ENCODE peak calls at places on chromosomes 4 and X, in seven cellular contexts. K is A549, M is HepG2, R is K562, B is SK-N-SH, P is H1, N is GM12878. Y is an unnamed sample.
A peak's percentile ranks its signal among the peaks of the same experiment; 100 is the strongest.

GRCh38 chrX:132266583-132267355 is 47.5 kb upstream of the RAP2C start:
- DNase-seq in K (no peak), M (no peak), R (no peak), B (no peak), P (no peak), N (no peak), Y (peak; percentile 61)

GRCh38 chrX:138150709-138151108 is 560.8 kb downstream of the FGF13 start:
- DNase-seq in K (no peak), M (no peak), R (no peak), B (no peak), P (no peak), N (no peak), Y (no peak)

GRCh38 chrX:67587946-67588624 is 44.3 kb downstream of the AR start:
- DNase-seq in K (no peak), M (no peak), R (no peak), B (no peak), P (no peak), N (no peak), Y (no peak)

GRCh38 chr4:142671516-142671915 is 174.6 kb downstream of the INPP4B start:
- DNase-seq in K (no peak), M (no peak), R (no peak), B (no peak), P (no peak), N (no peak), Y (no peak)

GRCh38 chr4:181911420-181911819 is 331.8 kb upstream of the TENM3 start:
- DNase-seq in K (no peak), M (no peak), R (no peak), B (no peak), P (no peak), N (no peak), Y (peak; percentile 79)

GRCh38 chr4:2830632-2831610 is 12.7 kb upstream of the ADD1 start:
- DNase-seq in K (no peak), M (no peak), R (no peak), B (peak; percentile 15), P (no peak), N (no peak), Y (no peak)

GRCh38 chr4:620851-621261 is 4.5 kb upstream of the PDE6B start:
- DNase-seq in K (no peak), M (no peak), R (no peak), B (no peak), P (no peak), N (no peak), Y (no peak)

GRCh38 chr4:2243682-2244380 is 1.9 kb upstream of the HAUS3 start:
- DNase-seq in K (peak; percentile 15), M (peak; percentile 18), R (no peak), B (peak; percentile 72), P (no peak), N (no peak), Y (peak; percentile 18)

GRCh38 chr4:119020158-119020557 is 115.5 kb upstream of the MYOZ2 start:
- DNase-seq in K (no peak), M (no peak), R (no peak), B (no peak), P (no peak), N (no peak), Y (peak; percentile 80)

GRCh38 chr4:147820975-147821374 is 89.1 kb downstream of the ARHGAP10 start:
- DNase-seq in K (no peak), M (no peak), R (no peak), B (no peak), P (no peak), N (no peak), Y (no peak)
- H3K4me1 ChIP-seq in K (peaks cover 6% of the 10 kb centered on the region), M (no peaks in the 10 kb centered on the region), R (no peaks in the 10 kb centered on the region), B (peaks cover 32% of the 10 kb centered on the region), P (no peaks in the 10 kb centered on the region), N (peaks cover 9% of the 10 kb centered on the region), Y (peaks cover 14% of the 10 kb centered on the region)

GRCh38 chr4:139950568-139950967 is 203.4 kb downstream of the MAML3 start:
- DNase-seq in K (no peak), M (no peak), R (no peak), B (no peak), P (no peak), N (peak; percentile 83), Y (no peak)
- TF ChIP-seq USF2 in K (no peak), M (no peak), R (no peak), B (no peak), P (no peak), N (no peak), Y (no peak)

GRCh38 chr4:155391932-155392331 is 15.2 kb upstream of the MAP9 start:
- DNase-seq in K (no peak), M (no peak), R (no peak), B (no peak), P (no peak), N (no peak), Y (no peak)

GRCh38 chr4:155388162-155388561 is 11.4 kb upstream of the MAP9 start:
- DNase-seq in K (no peak), M (no peak), R (no peak), B (no peak), P (no peak), N (no peak), Y (no peak)

GRCh38 chr4:155392486-155393184 is 15.9 kb upstream of the MAP9 start:
- DNase-seq in K (peak; percentile 33), M (peak; percentile 7), R (no peak), B (no peak), P (no peak), N (no peak), Y (peak; percentile 84)
- H3K4me3 ChIP-seq in K (peak overlapping the region; percentile 22), M (no peak overlapping the region), R (no peak overlapping the region), B (no peak overlapping the region), P (no peak overlapping the region), N (no peak overlapping the region), Y (no peak overlapping the region)

GRCh38 chr4:168643796-168644159 is 146.9 kb downstream of the PALLD start:
- DNase-seq in K (no peak), M (no peak), R (no peak), B (no peak), P (no peak), N (no peak), Y (no peak)
- H3K4me1 ChIP-seq in K (peaks cover 42% of the 10 kb centered on the region), M (no peaks in the 10 kb centered on the region), R (no peaks in the 10 kb centered on the region), B (peaks cover 44% of the 10 kb centered on the region), P (no peaks in the 10 kb centered on the region), N (no peaks in the 10 kb centered on the region), Y (peaks cover 2% of the 10 kb centered on the region)

GRCh38 chr4:114087596-114088230 is 108.3 kb upstream of the ARSJ start:
- DNase-seq in K (no peak), M (no peak), R (no peak), B (no peak), P (no peak), N (no peak), Y (peak; percentile 87)

GRCh38 chr4:114091546-114091945 is 112.1 kb upstream of the ARSJ start:
- DNase-seq in K (no peak), M (no peak), R (no peak), B (no peak), P (no peak), N (no peak), Y (no peak)

GRCh38 chr4:114093221-114093715 is 113.8 kb upstream of the ARSJ start:
- DNase-seq in K (no peak), M (no peak), R (no peak), B (no peak), P (no peak), N (no peak), Y (no peak)
- TF ChIP-seq USF2 in K (no peak), M (no peak), R (no peak), B (no peak), P (no peak), N (no peak), Y (no peak)

DNA sequence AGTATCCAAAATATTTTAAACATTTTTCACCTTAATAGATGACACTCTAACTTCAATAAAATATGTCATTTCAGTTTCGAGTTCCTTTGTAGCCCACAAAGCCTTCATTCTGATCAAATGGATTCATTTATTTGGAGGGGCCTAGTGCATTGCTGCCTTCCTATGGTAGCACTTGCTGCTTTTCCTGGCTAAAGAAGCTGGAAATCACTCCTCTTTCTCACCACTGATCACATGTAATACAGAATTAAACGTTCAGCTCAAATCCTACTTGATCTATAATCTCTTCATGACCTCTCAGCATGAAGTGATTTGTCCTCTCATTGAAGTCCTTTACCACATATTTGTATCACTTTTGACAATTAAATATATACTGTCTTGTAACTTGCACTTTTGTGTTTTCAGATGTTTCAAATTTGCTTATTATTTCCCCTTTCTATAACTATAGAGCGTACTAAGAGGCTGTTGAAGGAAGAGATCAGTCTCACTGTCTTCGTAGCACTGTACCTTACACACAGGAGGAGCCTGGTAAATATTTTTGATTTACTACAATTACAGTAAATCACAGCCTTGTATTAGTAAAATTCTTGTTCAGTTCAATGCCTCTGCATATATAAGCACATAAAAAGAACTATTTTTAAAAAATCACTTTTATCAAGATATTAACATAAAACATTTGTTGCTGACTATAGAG is 555 bp downstream of the CFI start:
- DNase-seq in K (no peak), M (no peak), R (no peak), B (no peak), P (no peak), N (no peak), Y (no peak)
- H3K4me3 ChIP-seq in K (no peak overlapping the region), M (peak overlapping the region; percentile 68), R (no peak overlapping the region), B (no peak overlapping the region), P (no peak overlapping the region), N (no peak overlapping the region), Y (no peak overlapping the region)

GRCh38 chrX:12953420-12953819 is 21.5 kb upstream of the TMSB4X start:
- DNase-seq in K (no peak), M (no peak), R (no peak), B (no peak), P (no peak), N (no peak), Y (no peak)
- H3K4me1 ChIP-seq in K (peaks cover 31% of the 10 kb centered on the region), M (peaks cover 46% of the 10 kb centered on the region), R (peaks cover 58% of the 10 kb centered on the region), B (peaks cover 16% of the 10 kb centered on the region), P (no peaks in the 10 kb centered on the region), N (peaks cover 60% of the 10 kb centered on the region), Y (peaks cover 23% of the 10 kb centered on the region)

DNA sequence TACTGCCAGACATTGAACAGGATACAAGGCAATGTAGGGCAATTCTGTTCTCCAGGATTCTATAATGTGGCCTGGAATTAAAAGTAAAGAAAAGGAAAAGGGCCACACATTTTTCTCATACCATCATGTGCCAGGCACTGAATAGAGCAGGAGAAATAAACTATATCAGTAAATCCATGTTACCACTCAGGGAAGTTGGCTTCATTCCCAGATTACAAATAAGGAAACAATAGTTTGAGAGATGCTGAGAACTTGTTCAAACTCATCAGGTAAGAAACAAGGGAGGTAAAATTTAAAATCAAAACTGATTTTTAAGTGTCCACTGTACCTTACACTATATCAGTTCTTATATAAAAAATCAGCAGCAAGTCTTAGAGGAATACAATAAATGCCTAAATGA is 645.0 kb upstream of the ATOH1 start:
- DNase-seq in K (no peak), M (no peak), R (no peak), B (no peak), P (no peak), N (no peak), Y (no peak)
- TF ChIP-seq USF2 in K (no peak), M (no peak), R (no peak), B (no peak), P (no peak), N (no peak), Y (no peak)

DNA sequence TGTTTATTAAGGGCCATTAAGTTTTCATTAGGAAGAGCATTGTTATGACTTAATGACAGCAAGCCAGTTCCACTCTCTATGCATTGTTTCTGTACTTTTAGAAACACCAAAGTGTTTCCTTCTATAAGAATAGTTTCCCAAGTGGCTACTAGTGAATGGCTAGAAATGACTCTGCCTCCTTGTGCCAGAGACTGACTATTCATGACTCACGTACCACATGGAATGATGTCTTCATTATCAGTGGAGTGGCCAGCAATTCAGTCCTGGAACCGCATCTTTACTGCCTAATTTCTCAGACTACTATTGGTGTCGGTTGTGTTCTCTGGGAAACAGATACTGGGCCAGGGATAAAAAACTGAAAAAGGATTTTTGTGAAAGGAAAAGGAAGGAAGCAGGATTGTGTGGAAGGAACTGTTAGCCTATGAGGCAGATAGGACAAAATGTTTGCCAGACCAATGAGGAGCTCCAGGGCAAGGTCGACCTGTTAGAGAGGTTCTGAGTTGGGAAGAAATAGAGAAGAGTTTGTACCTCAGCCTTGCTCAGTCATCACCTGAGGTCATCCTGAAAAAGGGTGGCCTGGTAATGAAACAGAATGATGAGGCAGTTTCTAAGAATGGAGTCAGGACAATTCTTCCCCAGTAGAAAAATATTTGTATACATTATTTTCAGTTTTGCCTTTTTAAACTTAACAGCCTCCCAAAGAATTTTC is 218.6 kb downstream of the SPCS3 start:
- DNase-seq in K (peak; percentile 2), M (no peak), R (no peak), B (no peak), P (no peak), N (no peak), Y (peak; percentile 96)
- H3K4me3 ChIP-seq in K (no peak overlapping the region), M (no peak overlapping the region), R (no peak overlapping the region), B (no peak overlapping the region), P (no peak overlapping the region), N (no peak overlapping the region), Y (no peak overlapping the region)

Y was measured in IMR-90.